ENCODE peak calls at places on chromosomes 2 and 18, in eight cellular contexts. Y, F, L, H, E, O, T and M are unnamed samples.

GRCh38 chr18:7273301-7273911 is 42.5 kb downstream of the LRRC30 start:
- DNase-seq in E (no peak), L (no peak), F (no peak), Y (no peak), T (peak), H (no peak), O (no peak), M (no peak)

GRCh38 chr18:64202836-64203235 is 53.9 kb upstream of the LINC00305 start:
- DNase-seq in F (no peak), L (no peak), O (no peak), E (no peak), Y (peak), H (no peak), T (no peak), M (no peak)

GRCh38 chr18:2518473-2518872 is 52.8 kb downstream of the METTL4 start:
- DNase-seq in L (no peak), F (no peak), H (no peak), Y (peak), O (no peak), T (no peak), E (no peak), M (no peak)

GRCh38 chr18:8773980-8774379 is 68.6 kb downstream of the MTCL1 start:
- DNase-seq in H (no peak), L (no peak), O (no peak), E (no peak), F (no peak), T (no peak), Y (no peak), M (no peak)

GRCh38 chr18:54296017-54296416 is 26.7 kb downstream of the POLI start:
- DNase-seq in L (no peak), O (no peak), E (no peak), Y (peak), T (no peak), F (no peak), H (no peak), M (no peak)

GRCh38 chr2:219171231-219171651 is 1.4 kb upstream of the SLC23A3 start:
- DNase-seq in Y (peak), F (peak), O (peak), E (peak), L (peak), T (peak), H (peak), M (no peak)

GRCh38 chr18:54608008-54608642 is 17.1 kb downstream of the DYNAP start:
- DNase-seq in H (no peak), L (no peak), Y (peak), E (no peak), F (no peak), O (no peak), T (no peak), M (no peak)

GRCh38 chr18:55484773-55485172 is 103.2 kb downstream of the TCF4 start:
- DNase-seq in L (no peak), F (no peak), H (no peak), Y (no peak), O (no peak), T (no peak), E (no peak), M (no peak)

GRCh38 chr2:15941970-15942710 is 1.8 kb downstream of the MYCN start:
- DNase-seq in O (no peak), T (no peak), F (no peak), E (peak), H (no peak), Y (no peak), L (peak), M (no peak)

GRCh38 chr2:196131949-196132925 is 39.1 kb downstream of the STK17B start:
- DNase-seq in L (no peak), Y (peak), H (peak), E (peak), F (peak), T (no peak), O (no peak), M (peak)

GRCh38 chr2:139271149-139271548 is 491.0 kb upstream of the NXPH2 start:
- DNase-seq in F (no peak), H (no peak), L (no peak), T (no peak), Y (no peak), O (no peak), E (no peak), M (no peak)

GRCh38 chr2:147033046-147033445 is 811.8 kb upstream of the ACVR2A start:
- DNase-seq in Y (no peak), L (no peak), O (no peak), F (no peak), H (no peak), E (no peak), T (no peak), M (no peak)

GRCh38 chr2:121838561-121838960 is 83.1 kb downstream of the TSN start:
- DNase-seq in O (no peak), Y (no peak), E (no peak), H (no peak), F (no peak), L (no peak), T (no peak), M (no peak)

GRCh38 chr2:186868344-186868743 is 19.4 kb upstream of the ZSWIM2 start:
- DNase-seq in T (no peak), H (no peak), L (no peak), O (no peak), E (no peak), F (no peak), Y (no peak), M (no peak)

GRCh38 chr2:150732064-150732463 is 244.6 kb upstream of the RND3 start:
- DNase-seq in O (no peak), H (peak), L (no peak), E (no peak), F (no peak), Y (no peak), T (no peak), M (no peak)

GRCh38 chr18:79733135-79733609 is 53.6 kb downstream of the CTDP1 start:
- DNase-seq in F (no peak), H (no peak), Y (no peak), T (no peak), O (no peak), E (no peak), L (no peak), M (no peak)

GRCh38 chr2:31563273-31563839 is 17.4 kb downstream of the SRD5A2 start:
- DNase-seq in L (no peak), H (no peak), O (no peak), Y (no peak), E (no peak), F (no peak), T (no peak), M (no peak)

GRCh38 chr2:168793596-168793995 is 8.8 kb upstream of the NOSTRIN start:
- DNase-seq in L (no peak), H (no peak), O (no peak), Y (no peak), E (no peak), T (no peak), F (no peak), M (no peak)

GRCh38 chr2:205187731-205188130 is 494.6 kb upstream of the NRP2 start:
- DNase-seq in F (no peak), L (no peak), H (no peak), T (no peak), Y (no peak), O (no peak), E (no peak), M (no peak)

GRCh38 chr2:173653427-173653795 is 298.7 kb downstream of the CDCA7 start:
- DNase-seq in O (no peak), F (no peak), L (no peak), Y (no peak), T (no peak), H (no peak), E (no peak), M (no peak)

GRCh38 chr2:191835539-191836350 is 11.1 kb downstream of the CAVIN2 start:
- DNase-seq in O (peak), T (no peak), F (no peak), L (no peak), Y (peak), E (no peak), H (peak), M (no peak)

GRCh38 chr2:64204006-64204632 is 59.9 kb upstream of the PELI1 start:
- DNase-seq in O (peak), H (peak), L (peak), T (peak), E (peak), Y (peak), F (no peak), M (peak)

GRCh38 chr2:238699307-238700121 is 148.4 kb upstream of the TWIST2 start:
- DNase-seq in Y (no peak), H (no peak), T (no peak), E (no peak), O (no peak), L (no peak), F (no peak), M (no peak)

GRCh38 chr18:57275111-57275510 is 77.2 kb upstream of the ST8SIA3 start:
- DNase-seq in E (no peak), H (no peak), O (no peak), Y (no peak), L (no peak), F (no peak), T (no peak), M (no peak)

GRCh38 chr2:216632952-216633615 is at the start of gene IGFBP2:
- DNase-seq in H (peak), F (no peak), L (peak), E (no peak), T (no peak), O (peak), Y (no peak), M (peak)

GRCh38 chr2:239908744-239909143 is 116.4 kb downstream of the NDUFA10 start:
- DNase-seq in T (no peak), E (no peak), H (no peak), F (no peak), L (no peak), O (peak), Y (no peak), M (no peak)

GRCh38 chr18:28065031-28065792 is 111.7 kb downstream of the CDH2 start:
- DNase-seq in F (no peak), T (no peak), E (no peak), O (no peak), H (peak), L (no peak), Y (no peak), M (no peak)

GRCh38 chr2:72134408-72134996 is 13.2 kb downstream of the CYP26B1 start:
- DNase-seq in F (no peak), T (peak), Y (no peak), L (no peak), O (peak), E (no peak), H (no peak), M (no peak)

GRCh38 chr2:105708697-105709096 is 36.0 kb upstream of the NCK2 start:
- DNase-seq in O (no peak), H (no peak), F (no peak), Y (no peak), E (no peak), L (no peak), T (no peak), M (no peak)

GRCh38 chr2:8679827-8680731 is 1.8 kb upstream of the ID2 start:
- DNase-seq in F (no peak), H (peak), L (no peak), E (no peak), Y (peak), O (no peak), T (peak), M (no peak)

GRCh38 chr18:29140590-29140989 is 963.7 kb upstream of the CDH2 start:
- DNase-seq in H (no peak), E (no peak), L (no peak), Y (no peak), T (no peak), O (no peak), F (no peak), M (no peak)

GRCh38 chr18:76126327-76126726 is 368.7 kb downstream of the ZNF516 start:
- DNase-seq in H (no peak), E (no peak), T (no peak), L (no peak), O (peak), F (no peak), Y (no peak), M (no peak)

GRCh38 chr2:10305254-10305635 is 2.5 kb downstream of the HPCAL1 start:
- DNase-seq in E (no peak), H (no peak), L (no peak), Y (peak), F (no peak), O (no peak), T (no peak), M (peak)

GRCh38 chr2:146438246-146438645 is 1406.6 kb upstream of the ACVR2A start:
- DNase-seq in O (no peak), E (no peak), L (no peak), F (no peak), T (no peak), Y (no peak), H (no peak), M (no peak)

GRCh38 chr2:58063641-58064040 is 17.0 kb downstream of the VRK2 start:
- DNase-seq in E (no peak), T (no peak), O (no peak), L (no peak), F (no peak), Y (no peak), H (peak), M (no peak)